ENCODE peak calls at places on chromosomes 16 and 17, in ten cellular contexts. M is ovary, E is transverse colon, O is A549, U is upper lobe of left lung, K is suprapubic skin, W is sigmoid colon, G is stomach, I is H1, X is HepG2. B is an unnamed sample.

GRCh38 chr16:65480276-65480675 is 358.4 kb upstream of the CDH11 start:
- DNase-seq in I (no peak), G (no peak), K (no peak), W (no peak), U (no peak), M (no peak), O (no peak), X (no peak), E (no peak), B (no peak)

GRCh38 chr16:3458852-3459361 is 15.4 kb downstream of the NAA60 start:
- DNase-seq in K (no peak), M (no peak), I (no peak), W (no peak), E (peak; percentile 68), O (peak; percentile 81), G (peak; percentile 57), X (peak; percentile 94), U (peak; percentile 53), B (no peak)

GRCh38 chr17:56434610-56435009 is 158.9 kb upstream of the NOG start:
- DNase-seq in W (no peak), X (no peak), M (no peak), K (no peak), O (no peak), E (no peak), G (no peak), I (no peak), U (no peak), B (no peak)

GRCh38 chr17:32795339-32795979 is 81.5 kb downstream of the MYO1D start:
- DNase-seq in X (no peak), O (no peak), G (no peak), E (peak; percentile 55), W (no peak), K (no peak), I (no peak), U (no peak), M (no peak), B (no peak)

GRCh38 chr17:6713130-6713917 is at the start of gene SLC13A5:
- DNase-seq in M (peak; percentile 44), U (no peak), W (no peak), K (no peak), O (peak; percentile 85), G (no peak), E (no peak), X (peak; percentile 87), I (peak; percentile 84), B (no peak)

GRCh38 chr16:67249178-67249759 is 490 bp downstream of the SLC9A5 start:
- DNase-seq in U (no peak), W (peak; percentile 66), I (peak; percentile 62), M (no peak), K (no peak), X (no peak), E (no peak), G (no peak), O (no peak), B (no peak)

GRCh38 chr16:48576927-48577326 is 33.1 kb downstream of the N4BP1 start:
- DNase-seq in W (no peak), U (no peak), X (peak; percentile 48), O (no peak), G (no peak), M (no peak), I (no peak), E (no peak), K (no peak), B (no peak)

GRCh38 chr16:78230832-78231231 is 131.4 kb downstream of the WWOX start:
- DNase-seq in I (no peak), G (no peak), O (no peak), K (no peak), X (no peak), E (peak; percentile 12), M (no peak), U (no peak), W (no peak), B (no peak)

GRCh38 chr17:17797119-17797809 is 39.5 kb downstream of the SREBF1 start:
- DNase-seq in G (no peak), I (no peak), X (no peak), K (no peak), M (no peak), E (no peak), U (no peak), W (no peak), O (no peak), B (no peak)

GRCh38 chr17:27343294-27343693 is 49.4 kb downstream of the WSB1 start:
- DNase-seq in E (no peak), I (no peak), M (no peak), W (no peak), G (no peak), U (no peak), K (no peak), X (no peak), O (no peak), B (no peak)

GRCh38 chr17:2027528-2028233 is 2.3 kb upstream of the DPH1 start:
- DNase-seq in O (no peak), M (no peak), G (no peak), X (no peak), U (no peak), I (no peak), W (no peak), K (peak; percentile 65), E (no peak), B (no peak)

GRCh38 chr16:89160977-89161701 is 10.4 kb upstream of the CDH15 start:
- DNase-seq in I (no peak), O (no peak), K (no peak), X (no peak), G (no peak), U (no peak), W (no peak), E (no peak), M (no peak), B (no peak)

GRCh38 chr17:15169676-15170075 is 95.5 kb downstream of the PMP22 start:
- DNase-seq in E (no peak), O (no peak), G (no peak), K (no peak), M (no peak), I (no peak), W (no peak), X (no peak), U (no peak), B (no peak)

GRCh38 chr17:82096709-82097186 is 1.3 kb downstream of the FASN start:
- DNase-seq in X (no peak), E (no peak), O (no peak), U (no peak), W (no peak), G (no peak), I (no peak), K (no peak), M (peak; percentile 11), B (no peak)

GRCh38 chr17:40329981-40330794 is 21.2 kb downstream of the RARA start:
- DNase-seq in M (no peak), G (peak; percentile 76), U (peak; percentile 81), K (peak; percentile 69), W (peak; percentile 85), I (no peak), X (no peak), E (peak; percentile 60), O (no peak), B (no peak)
- H3K4me3 ChIP-seq in M (no peak overlapping the region), G (no peak overlapping the region), U (peak overlapping the region; percentile 29), K (peak overlapping the region; percentile 15), W (no peak overlapping the region), I (no peak overlapping the region), X (no peak overlapping the region), E (no peak overlapping the region), O (peak overlapping the region; percentile 2), B (no peak overlapping the region)

GRCh38 chr16:54645328-54645727 is 285.3 kb upstream of the IRX5 start:
- DNase-seq in E (no peak), K (no peak), O (no peak), G (peak; percentile 62), U (peak; percentile 79), I (no peak), M (no peak), W (no peak), X (no peak), B (no peak)

GRCh38 chr16:54647216-54647615 is 283.4 kb upstream of the IRX5 start:
- DNase-seq in W (no peak), G (peak; percentile 63), M (no peak), U (peak; percentile 54), I (no peak), O (no peak), E (no peak), K (no peak), X (no peak), B (no peak)

GRCh38 chr16:54648575-54648974 is 282.1 kb upstream of the IRX5 start:
- DNase-seq in O (no peak), M (no peak), E (no peak), K (no peak), W (no peak), G (no peak), I (no peak), X (no peak), U (no peak), B (no peak)

GRCh38 chr16:54649846-54650245 is 280.8 kb upstream of the IRX5 start:
- DNase-seq in U (no peak), I (no peak), K (no peak), G (no peak), O (no peak), M (no peak), W (no peak), X (no peak), E (no peak), B (no peak)

GRCh38 chr16:54647731-54648221 is 282.9 kb upstream of the IRX5 start:
- DNase-seq in I (no peak), K (no peak), E (no peak), U (no peak), X (no peak), O (no peak), G (no peak), M (no peak), W (no peak), B (no peak)
- TF ChIP-seq EP300 in I (no peak), K (no peak), E (no peak), U (no peak), X (no peak), O (no peak), G (no peak), M (no peak), W (no peak), B (no peak)

DNA sequence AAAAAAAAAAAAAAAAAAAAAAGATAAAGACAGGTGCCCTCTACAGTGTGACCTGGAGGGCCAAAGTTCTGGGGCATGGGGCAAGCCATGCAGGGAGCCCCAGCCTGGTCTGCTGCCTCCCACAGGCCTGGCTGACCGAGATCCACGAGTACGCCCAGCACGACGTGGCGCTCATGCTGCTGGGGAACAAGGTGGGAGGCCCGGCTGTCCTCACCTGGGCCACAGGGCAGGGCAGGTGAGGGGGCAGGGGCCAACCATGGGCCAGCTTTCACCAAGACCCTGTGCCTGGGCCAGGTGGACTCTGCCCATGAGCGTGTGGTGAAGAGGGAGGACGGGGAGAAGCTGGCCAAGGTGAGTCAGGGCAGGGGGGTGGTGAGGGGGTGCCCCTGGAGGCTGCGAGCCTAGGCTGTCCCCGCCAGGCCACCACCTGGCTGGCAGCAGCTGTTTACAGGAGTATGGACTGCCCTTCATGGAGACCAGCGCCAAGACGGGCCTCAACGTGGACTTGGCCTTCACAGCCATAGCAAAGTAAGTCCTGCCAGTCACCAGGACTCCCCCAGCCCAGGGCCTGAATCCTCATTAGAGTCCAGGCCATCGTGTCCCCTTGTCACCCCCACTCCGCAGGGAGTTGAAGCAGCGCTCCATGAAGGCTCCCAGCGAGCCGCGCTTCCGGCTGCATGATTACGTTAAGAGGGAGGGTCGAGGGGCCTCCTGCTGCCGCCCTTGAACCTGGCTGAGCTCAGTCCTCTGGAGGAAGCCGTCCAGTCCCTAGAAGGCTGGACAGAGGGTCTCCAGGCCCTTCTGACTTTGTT is 2.7 kb upstream of the TRAF7 start:
- DNase-seq in W (no peak), U (no peak), G (peak; percentile 48), M (no peak), I (no peak), O (no peak), X (peak; percentile 38), K (peak; percentile 69), E (peak; percentile 51), B (no peak)
- H3K4me1 ChIP-seq in W (no peaks in the 10 kb centered on the region), U (peaks cover 90% of the 10 kb centered on the region), G (peaks cover 87% of the 10 kb centered on the region), M (peaks cover 26% of the 10 kb centered on the region), I (peaks cover 3% of the 10 kb centered on the region), O (peaks cover 60% of the 10 kb centered on the region), X (peaks cover 69% of the 10 kb centered on the region), K (peaks cover 85% of the 10 kb centered on the region), E (peaks cover 85% of the 10 kb centered on the region), B (no peaks in the 10 kb centered on the region)

GRCh38 chr16:24534634-24535033 is 4.7 kb upstream of the RBBP6 start:
- DNase-seq in G (no peak), O (peak; percentile 51), U (no peak), K (no peak), X (peak; percentile 59), E (no peak), M (no peak), I (no peak), W (no peak), B (no peak)
- H3K4me3 ChIP-seq in G (no peak overlapping the region), O (no peak overlapping the region), U (no peak overlapping the region), K (no peak overlapping the region), X (no peak overlapping the region), E (no peak overlapping the region), M (no peak overlapping the region), I (no peak overlapping the region), W (no peak overlapping the region), B (no peak overlapping the region)

B was measured in tibial nerve.